ENCODE peak calls at places on chromosomes 12 and 14, in seven cellular contexts. One of them, this sample, is unnamed.

GRCh38 chr12:15423629-15424028 is 101.3 kb downstream of the PTPRO start:
- DNase-seq in NCI-H1417 treated with DMSO at 0.1 percent for 48 hours: no peak
- DNase-seq in T-helper 2 cell: no peak
- DNase-seq in mucosa of gallbladder: no peak
- DNase-seq in AG10803: peak
- DNase-seq in HT1080: peak
- DNase-seq in BJ: no peak
- DNase-seq in this sample: no peak

GRCh38 chr14:103091041-103091882 is 3.3 kb upstream of the EXOC3L4 start:
- DNase-seq in T-helper 2 cell: peak
- DNase-seq in HT1080: peak
- DNase-seq in BJ: no peak
- DNase-seq in AG10803: peak
- DNase-seq in NCI-H1417 treated with DMSO at 0.1 percent for 48 hours: no peak
- DNase-seq in mucosa of gallbladder: peak
- DNase-seq in this sample: peak

GRCh38 chr12:95003213-95003920 is at the start of gene NDUFA12:
- DNase-seq in mucosa of gallbladder: peak
- DNase-seq in HT1080: peak
- DNase-seq in BJ: peak
- DNase-seq in AG10803: peak
- DNase-seq in NCI-H1417 treated with DMSO at 0.1 percent for 48 hours: peak
- DNase-seq in T-helper 2 cell: peak
- DNase-seq in this sample: peak

GRCh38 chr14:50497351-50497750 is 35.0 kb downstream of the MAP4K5 start:
- DNase-seq in mucosa of gallbladder: no peak
- DNase-seq in NCI-H1417 treated with DMSO at 0.1 percent for 48 hours: no peak
- DNase-seq in T-helper 2 cell: no peak
- DNase-seq in HT1080: no peak
- DNase-seq in AG10803: no peak
- DNase-seq in BJ: no peak
- DNase-seq in this sample: no peak

GRCh38 chr12:94793191-94793595 is 142.8 kb upstream of the TMCC3 start:
- DNase-seq in HT1080: no peak
- DNase-seq in NCI-H1417 treated with DMSO at 0.1 percent for 48 hours: no peak
- DNase-seq in BJ: no peak
- DNase-seq in T-helper 2 cell: no peak
- DNase-seq in mucosa of gallbladder: no peak
- DNase-seq in AG10803: no peak
- DNase-seq in this sample: no peak

GRCh38 chr14:100861188-100861936 is 35.4 kb downstream of the MEG3 start:
- DNase-seq in mucosa of gallbladder: no peak
- DNase-seq in NCI-H1417 treated with DMSO at 0.1 percent for 48 hours: no peak
- DNase-seq in AG10803: no peak
- DNase-seq in BJ: no peak
- DNase-seq in HT1080: no peak
- DNase-seq in T-helper 2 cell: no peak
- DNase-seq in this sample: no peak

GRCh38 chr12:93106910-93107309 is 177.8 kb upstream of the EEA1 start:
- DNase-seq in AG10803: no peak
- DNase-seq in T-helper 2 cell: no peak
- DNase-seq in BJ: no peak
- DNase-seq in HT1080: no peak
- DNase-seq in NCI-H1417 treated with DMSO at 0.1 percent for 48 hours: no peak
- DNase-seq in mucosa of gallbladder: no peak
- DNase-seq in this sample: no peak

GRCh38 chr12:26287666-26288408 is 92.5 kb downstream of the SSPN start:
- DNase-seq in T-helper 2 cell: no peak
- DNase-seq in AG10803: peak
- DNase-seq in BJ: no peak
- DNase-seq in HT1080: no peak
- DNase-seq in NCI-H1417 treated with DMSO at 0.1 percent for 48 hours: no peak
- DNase-seq in mucosa of gallbladder: peak
- DNase-seq in this sample: peak

GRCh38 chr14:24948261-24948847 is 101.6 kb downstream of the STXBP6 start:
- DNase-seq in BJ: no peak
- DNase-seq in T-helper 2 cell: no peak
- DNase-seq in HT1080: no peak
- DNase-seq in mucosa of gallbladder: no peak
- DNase-seq in NCI-H1417 treated with DMSO at 0.1 percent for 48 hours: no peak
- DNase-seq in AG10803: no peak
- DNase-seq in this sample: no peak

GRCh38 chr12:76018111-76018510 is 13.5 kb downstream of the PHLDA1 start:
- DNase-seq in mucosa of gallbladder: no peak
- DNase-seq in AG10803: peak
- DNase-seq in BJ: no peak
- DNase-seq in T-helper 2 cell: no peak
- DNase-seq in HT1080: no peak
- DNase-seq in NCI-H1417 treated with DMSO at 0.1 percent for 48 hours: no peak
- DNase-seq in this sample: no peak

GRCh38 chr14:61582815-61583214 is 112.5 kb upstream of the HIF1A start:
- DNase-seq in AG10803: peak
- DNase-seq in HT1080: no peak
- DNase-seq in BJ: no peak
- DNase-seq in T-helper 2 cell: no peak
- DNase-seq in mucosa of gallbladder: no peak
- DNase-seq in NCI-H1417 treated with DMSO at 0.1 percent for 48 hours: no peak
- DNase-seq in this sample: no peak

GRCh38 chr12:67355428-67356385 is 86.5 kb downstream of the CAND1 start:
- DNase-seq in T-helper 2 cell: no peak
- DNase-seq in AG10803: peak
- DNase-seq in HT1080: peak
- DNase-seq in BJ: no peak
- DNase-seq in NCI-H1417 treated with DMSO at 0.1 percent for 48 hours: peak
- DNase-seq in mucosa of gallbladder: no peak
- DNase-seq in this sample: peak

GRCh38 chr14:55577229-55577628 is 2.8 kb upstream of the KTN1 start:
- DNase-seq in BJ: no peak
- DNase-seq in mucosa of gallbladder: no peak
- DNase-seq in AG10803: no peak
- DNase-seq in HT1080: no peak
- DNase-seq in NCI-H1417 treated with DMSO at 0.1 percent for 48 hours: no peak
- DNase-seq in T-helper 2 cell: no peak
- DNase-seq in this sample: no peak

GRCh38 chr14:91374287-91374880 is 43.2 kb downstream of the CCDC88C start:
- DNase-seq in T-helper 2 cell: no peak
- DNase-seq in NCI-H1417 treated with DMSO at 0.1 percent for 48 hours: no peak
- DNase-seq in mucosa of gallbladder: no peak
- DNase-seq in AG10803: no peak
- DNase-seq in BJ: no peak
- DNase-seq in HT1080: no peak
- DNase-seq in this sample: no peak

GRCh38 chr12:129589503-129589902 is 314.3 kb downstream of the TMEM132D start:
- DNase-seq in NCI-H1417 treated with DMSO at 0.1 percent for 48 hours: no peak
- DNase-seq in mucosa of gallbladder: no peak
- DNase-seq in BJ: no peak
- DNase-seq in HT1080: no peak
- DNase-seq in T-helper 2 cell: no peak
- DNase-seq in AG10803: no peak
- DNase-seq in this sample: no peak

GRCh38 chr12:124109760-124110159 is 136.7 kb downstream of the ZNF664 start:
- DNase-seq in mucosa of gallbladder: no peak
- DNase-seq in BJ: no peak
- DNase-seq in T-helper 2 cell: no peak
- DNase-seq in HT1080: peak
- DNase-seq in NCI-H1417 treated with DMSO at 0.1 percent for 48 hours: no peak
- DNase-seq in AG10803: peak
- DNase-seq in this sample: no peak

GRCh38 chr14:61280526-61281185 is 482 bp downstream of the TMEM30B start:
- DNase-seq in NCI-H1417 treated with DMSO at 0.1 percent for 48 hours: peak
- DNase-seq in T-helper 2 cell: peak
- DNase-seq in HT1080: no peak
- DNase-seq in BJ: no peak
- DNase-seq in mucosa of gallbladder: peak
- DNase-seq in AG10803: peak
- DNase-seq in this sample: peak

GRCh38 chr14:92945959-92946846 is 23.3 kb downstream of the CHGA start:
- DNase-seq in mucosa of gallbladder: peak
- DNase-seq in BJ: no peak
- DNase-seq in NCI-H1417 treated with DMSO at 0.1 percent for 48 hours: no peak
- DNase-seq in AG10803: peak
- DNase-seq in HT1080: peak
- DNase-seq in T-helper 2 cell: no peak
- DNase-seq in this sample: peak

GRCh38 chr12:68893741-68894140 is 39.2 kb downstream of the CPM start:
- DNase-seq in HT1080: no peak
- DNase-seq in T-helper 2 cell: no peak
- DNase-seq in mucosa of gallbladder: no peak
- DNase-seq in NCI-H1417 treated with DMSO at 0.1 percent for 48 hours: no peak
- DNase-seq in AG10803: no peak
- DNase-seq in BJ: no peak
- DNase-seq in this sample: no peak

GRCh38 chr12:123905319-123905925 is 67.2 kb downstream of the CCDC92 start:
- DNase-seq in BJ: peak
- DNase-seq in mucosa of gallbladder: peak
- DNase-seq in T-helper 2 cell: peak
- DNase-seq in HT1080: peak
- DNase-seq in AG10803: peak
- DNase-seq in NCI-H1417 treated with DMSO at 0.1 percent for 48 hours: peak
- DNase-seq in this sample: peak

GRCh38 chr12:113130457-113131135 is 5.0 kb downstream of the RASAL1 start:
- DNase-seq in HT1080: peak
- DNase-seq in T-helper 2 cell: no peak
- DNase-seq in AG10803: no peak
- DNase-seq in BJ: no peak
- DNase-seq in mucosa of gallbladder: no peak
- DNase-seq in NCI-H1417 treated with DMSO at 0.1 percent for 48 hours: no peak
- DNase-seq in this sample: no peak